ENCODE peak calls at places on chromosomes 4 and X, in nine cellular contexts. M, L, W, V, S, O, E, U and K are unnamed samples.
A peak's percentile ranks its signal among the peaks of the same experiment; 100 is the strongest.

GRCh38 chr4:145565328-145565727 is 53.9 kb upstream of the MMAA start:
- DNase-seq in M (no peak), S (peak; percentile 72), L (no peak), O (no peak), W (no peak), U (no peak), V (no peak), E (no peak), K (no peak)

GRCh38 chr4:56655627-56656345 is 25.3 kb downstream of the HOPX start:
- DNase-seq in U (no peak), M (no peak), E (peak; percentile 37), W (no peak), V (no peak), L (peak; percentile 31), S (no peak), O (peak; percentile 10), K (no peak)

GRCh38 chrX:130625381-130625780 is 223.6 kb downstream of the RBMX2 start:
- DNase-seq in W (no peak), E (no peak), M (no peak), O (no peak), S (peak; percentile 1), L (no peak), U (no peak), V (no peak), K (no peak)

GRCh38 chr4:185573651-185574199 is 38.4 kb upstream of the PDLIM3 start:
- DNase-seq in W (peak; percentile 80), L (no peak), M (peak; percentile 3), U (no peak), V (no peak), O (no peak), S (no peak), E (no peak), K (no peak)

GRCh38 chrX:100939336-100939735 is 10.6 kb upstream of the XKRX start:
- DNase-seq in V (no peak), S (no peak), E (no peak), L (no peak), O (no peak), M (no peak), W (no peak), U (no peak), K (no peak)

GRCh38 chrX:40418413-40419195 is 162.2 kb upstream of the ATP6AP2 start:
- DNase-seq in M (no peak), L (no peak), W (no peak), S (peak; percentile 57), V (no peak), U (no peak), O (no peak), E (no peak), K (no peak)

GRCh38 chrX:140799216-140799615 is 89.7 kb downstream of the LINC00632 start:
- DNase-seq in W (no peak), M (no peak), S (no peak), O (no peak), E (no peak), L (no peak), V (no peak), U (no peak), K (no peak)

GRCh38 chrX:40262641-40263560 is 165.1 kb upstream of the BCOR start:
- DNase-seq in V (no peak), O (no peak), M (no peak), U (peak; percentile 8), W (peak; percentile 41), S (no peak), L (peak; percentile 39), E (peak; percentile 73), K (no peak)

GRCh38 chrX:41556958-41557357 is 109.8 kb downstream of the NYX start:
- DNase-seq in L (no peak), V (no peak), S (no peak), E (no peak), O (no peak), M (no peak), U (no peak), W (no peak), K (no peak)

GRCh38 chrX:44253573-44253942 is 89.9 kb downstream of the EFHC2 start:
- DNase-seq in L (no peak), U (no peak), W (no peak), S (no peak), O (no peak), V (no peak), M (no peak), E (no peak), K (no peak)

GRCh38 chrX:80485543-80485942 is 65.3 kb downstream of the TENT5D start:
- DNase-seq in V (no peak), M (no peak), S (no peak), E (no peak), O (no peak), L (no peak), U (no peak), W (no peak), K (no peak)

GRCh38 chr4:37675587-37676290 is 10.4 kb downstream of the RELL1 start:
- DNase-seq in L (no peak), S (no peak), U (peak; percentile 26), W (no peak), M (no peak), O (peak; percentile 56), V (no peak), E (no peak), K (no peak)

GRCh38 chr4:113884655-113885054 is 94.8 kb downstream of the ARSJ start:
- DNase-seq in U (no peak), S (no peak), M (no peak), E (no peak), L (no peak), O (no peak), W (no peak), V (no peak), K (no peak)

GRCh38 chrX:19715711-19716638 is 171.4 kb downstream of the SH3KBP1 start:
- DNase-seq in M (no peak), O (no peak), S (peak; percentile 21), V (no peak), U (no peak), E (no peak), L (no peak), W (no peak), K (no peak)

GRCh38 chrX:74514384-74514783 is 93.1 kb downstream of the SLC16A2 start:
- DNase-seq in E (no peak), U (no peak), S (no peak), L (no peak), W (no peak), O (no peak), V (peak; percentile 64), M (no peak), K (no peak)

GRCh38 chrX:48578661-48579128 is 4.4 kb downstream of the RBM3 start:
- DNase-seq in E (no peak), S (no peak), L (no peak), O (no peak), W (no peak), U (no peak), V (no peak), M (no peak), K (no peak)

GRCh38 chrX:48576108-48576507 is 1.8 kb downstream of the RBM3 start:
- DNase-seq in V (no peak), M (no peak), S (no peak), E (no peak), L (no peak), W (no peak), O (no peak), U (no peak), K (no peak)

GRCh38 chrX:48575642-48576041 is 1.4 kb downstream of the RBM3 start:
- DNase-seq in M (no peak), O (no peak), E (no peak), V (no peak), L (no peak), S (no peak), U (no peak), W (no peak), K (no peak)

GRCh38 chrX:48580662-48581061 is 6.4 kb downstream of the RBM3 start:
- DNase-seq in L (no peak), E (no peak), O (no peak), W (no peak), V (no peak), S (no peak), M (no peak), U (no peak), K (no peak)

DNA sequence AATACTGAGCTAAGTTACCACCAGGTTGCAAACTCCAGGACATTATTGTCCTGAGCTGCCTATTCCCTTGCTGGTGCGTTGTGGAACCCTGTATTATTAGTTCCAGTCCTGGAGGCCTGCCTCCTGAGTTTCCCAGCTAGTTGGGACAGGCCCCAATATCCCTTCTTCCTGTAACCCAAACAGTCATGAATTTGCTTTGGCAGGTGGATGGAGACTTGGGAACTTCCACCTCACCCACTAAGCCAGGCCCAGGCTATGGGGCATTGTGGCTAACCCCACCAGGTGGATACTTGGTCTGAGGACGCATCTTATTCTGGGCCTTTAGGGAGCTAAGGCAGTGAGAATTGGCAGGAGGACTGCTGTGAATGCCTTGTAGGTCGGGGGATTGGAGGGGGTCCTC is 5.0 kb downstream of the RBM3 start:
- DNase-seq in W (no peak), S (no peak), E (no peak), M (no peak), V (no peak), L (no peak), U (no peak), O (no peak), K (no peak)
- TF ChIP-seq POLR2A in W (no peak), S (no peak), E (no peak), M (no peak), V (no peak), L (no peak), U (no peak), O (no peak), K (no peak)

DNA sequence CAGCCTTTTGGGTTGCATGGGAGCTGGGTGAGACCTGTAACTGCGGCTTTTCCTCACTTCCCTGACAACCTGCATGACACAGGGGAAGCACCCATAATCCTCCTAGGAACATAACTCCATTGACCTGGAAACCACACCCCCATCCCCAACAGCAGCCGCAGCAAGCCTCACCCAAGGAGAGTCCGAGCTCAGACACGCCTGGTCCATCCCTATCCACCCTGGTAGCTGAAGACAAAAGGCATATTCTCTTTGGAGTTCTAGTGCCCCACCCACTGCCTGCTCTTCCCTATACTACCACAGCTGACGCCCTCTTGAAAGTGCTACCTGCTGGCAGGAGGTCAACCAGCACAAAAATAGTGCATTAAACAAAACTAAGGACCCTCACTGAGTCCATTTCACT is 1080.9 kb upstream of the IGFBP7 start:
- DNase-seq in W (no peak), S (no peak), E (no peak), V (no peak), L (no peak), M (no peak), U (no peak), O (no peak), K (no peak)
- TF ChIP-seq POLR2A in W (no peak), S (no peak), E (no peak), V (no peak), L (no peak), M (no peak), U (no peak), O (no peak), K (no peak)

GRCh38 chrX:1502241-1502640 is 34.7 kb downstream of the P2RY8 start:
- DNase-seq in S (peak; percentile 93), E (no peak), U (no peak), O (peak; percentile 44), V (peak; percentile 39), M (no peak), W (no peak), L (peak; percentile 5), K (no peak)
- TF ChIP-seq POLR2A in S (no peak), E (no peak), U (no peak), O (no peak), V (no peak), M (no peak), W (no peak), L (no peak), K (no peak)

DNA sequence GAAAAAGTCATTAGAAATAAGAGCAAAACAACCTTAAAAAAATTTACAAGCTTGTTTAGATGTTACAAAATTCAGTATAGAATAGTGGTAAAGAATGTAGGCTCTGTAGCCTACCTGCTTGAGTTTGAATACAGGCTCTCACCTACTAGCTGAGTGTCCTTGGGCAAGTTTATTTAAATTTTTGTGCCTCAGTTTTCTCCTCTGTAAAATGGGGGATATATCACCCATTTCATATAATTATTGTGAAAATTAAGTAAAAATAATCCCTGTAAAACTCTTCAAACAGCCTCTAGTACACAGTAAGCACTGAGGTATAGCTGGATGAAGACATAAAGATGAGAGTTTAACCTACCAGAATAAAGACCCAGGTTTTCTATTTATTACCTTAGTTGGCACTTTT is 5.9 kb downstream of the TAF9B start:
- DNase-seq in U (no peak), O (no peak), L (no peak), V (no peak), E (no peak), S (no peak), M (no peak), W (no peak), K (no peak)
- TF ChIP-seq POLR2A in U (no peak), O (no peak), L (no peak), V (no peak), E (no peak), S (no peak), M (no peak), W (no peak), K (no peak)